ENCODE peak calls at places on chromosomes 11 and 22, in eight cellular contexts. One of them, this sample, is unnamed.

GRCh38 chr11:121699801-121700200 is 247.0 kb upstream of the SORL1-AS1 start:
- DNase-seq in fibroblast of lung: no peak
- DNase-seq in HEK293T: no peak
- DNase-seq in RWPE1: no peak
- DNase-seq in activated naive CD8-positive, alpha-beta T cell treated with anti-CD3 and anti-CD28 coated beads for 36 hours: no peak
- DNase-seq in stromal cell of bone marrow: no peak
- DNase-seq in AG04449: no peak
- DNase-seq in hepatic stellate cell: no peak
- DNase-seq in this sample: no peak

GRCh38 chr11:7098235-7098832 is 9.5 kb downstream of the RBMXL2 start:
- DNase-seq in AG04449: no peak
- DNase-seq in HEK293T: peak
- DNase-seq in stromal cell of bone marrow: peak
- DNase-seq in RWPE1: peak
- DNase-seq in fibroblast of lung: peak
- DNase-seq in activated naive CD8-positive, alpha-beta T cell treated with anti-CD3 and anti-CD28 coated beads for 36 hours: no peak
- DNase-seq in hepatic stellate cell: peak
- DNase-seq in this sample: peak

GRCh38 chr22:46378499-46379300 is 43.2 kb downstream of the TRMU start:
- DNase-seq in activated naive CD8-positive, alpha-beta T cell treated with anti-CD3 and anti-CD28 coated beads for 36 hours: no peak
- DNase-seq in HEK293T: no peak
- DNase-seq in RWPE1: no peak
- DNase-seq in stromal cell of bone marrow: no peak
- DNase-seq in AG04449: no peak
- DNase-seq in fibroblast of lung: no peak
- DNase-seq in hepatic stellate cell: no peak
- DNase-seq in this sample: no peak

GRCh38 chr22:47059076-47059475 is 296.6 kb downstream of the TBC1D22A start:
- DNase-seq in activated naive CD8-positive, alpha-beta T cell treated with anti-CD3 and anti-CD28 coated beads for 36 hours: no peak
- DNase-seq in fibroblast of lung: no peak
- DNase-seq in AG04449: no peak
- DNase-seq in hepatic stellate cell: no peak
- DNase-seq in RWPE1: no peak
- DNase-seq in HEK293T: no peak
- DNase-seq in stromal cell of bone marrow: no peak
- DNase-seq in this sample: no peak

GRCh38 chr11:78196661-78197091 is 8.0 kb downstream of the USP35 start:
- DNase-seq in activated naive CD8-positive, alpha-beta T cell treated with anti-CD3 and anti-CD28 coated beads for 36 hours: no peak
- DNase-seq in HEK293T: no peak
- DNase-seq in hepatic stellate cell: no peak
- DNase-seq in AG04449: no peak
- DNase-seq in fibroblast of lung: no peak
- DNase-seq in stromal cell of bone marrow: no peak
- DNase-seq in RWPE1: no peak
- DNase-seq in this sample: no peak

GRCh38 chr11:35265755-35266454 is 126.9 kb downstream of the CD44 start:
- DNase-seq in fibroblast of lung: no peak
- DNase-seq in hepatic stellate cell: no peak
- DNase-seq in RWPE1: no peak
- DNase-seq in stromal cell of bone marrow: no peak
- DNase-seq in HEK293T: no peak
- DNase-seq in AG04449: no peak
- DNase-seq in activated naive CD8-positive, alpha-beta T cell treated with anti-CD3 and anti-CD28 coated beads for 36 hours: no peak
- DNase-seq in this sample: peak

GRCh38 chr11:47148903-47149535 is 27.7 kb downstream of the ARFGAP2 start:
- DNase-seq in stromal cell of bone marrow: no peak
- DNase-seq in AG04449: no peak
- DNase-seq in activated naive CD8-positive, alpha-beta T cell treated with anti-CD3 and anti-CD28 coated beads for 36 hours: no peak
- DNase-seq in fibroblast of lung: peak
- DNase-seq in RWPE1: no peak
- DNase-seq in hepatic stellate cell: no peak
- DNase-seq in HEK293T: no peak
- DNase-seq in this sample: no peak

GRCh38 chr11:122668562-122669090 is 13.1 kb downstream of the UBASH3B start:
- DNase-seq in HEK293T: no peak
- DNase-seq in fibroblast of lung: peak
- DNase-seq in activated naive CD8-positive, alpha-beta T cell treated with anti-CD3 and anti-CD28 coated beads for 36 hours: no peak
- DNase-seq in AG04449: no peak
- DNase-seq in RWPE1: peak
- DNase-seq in hepatic stellate cell: peak
- DNase-seq in stromal cell of bone marrow: peak
- DNase-seq in this sample: peak

GRCh38 chr11:66247295-66247694 is 21.1 kb upstream of the RAB1B start:
- DNase-seq in activated naive CD8-positive, alpha-beta T cell treated with anti-CD3 and anti-CD28 coated beads for 36 hours: no peak
- DNase-seq in stromal cell of bone marrow: no peak
- DNase-seq in HEK293T: no peak
- DNase-seq in hepatic stellate cell: no peak
- DNase-seq in AG04449: no peak
- DNase-seq in fibroblast of lung: no peak
- DNase-seq in RWPE1: no peak
- DNase-seq in this sample: no peak

GRCh38 chr22:42519544-42520237 is at the start of gene RRP7A:
- DNase-seq in RWPE1: peak
- DNase-seq in HEK293T: peak
- DNase-seq in stromal cell of bone marrow: peak
- DNase-seq in fibroblast of lung: peak
- DNase-seq in activated naive CD8-positive, alpha-beta T cell treated with anti-CD3 and anti-CD28 coated beads for 36 hours: peak
- DNase-seq in hepatic stellate cell: peak
- DNase-seq in AG04449: no peak
- DNase-seq in this sample: peak

GRCh38 chr11:29019960-29020683 is 911.9 kb downstream of the METTL15 start:
- DNase-seq in stromal cell of bone marrow: no peak
- DNase-seq in HEK293T: no peak
- DNase-seq in fibroblast of lung: peak
- DNase-seq in activated naive CD8-positive, alpha-beta T cell treated with anti-CD3 and anti-CD28 coated beads for 36 hours: no peak
- DNase-seq in RWPE1: peak
- DNase-seq in hepatic stellate cell: peak
- DNase-seq in AG04449: no peak
- DNase-seq in this sample: peak

GRCh38 chr22:49483281-49483905 is 344.3 kb downstream of the BRD1 start:
- DNase-seq in RWPE1: no peak
- DNase-seq in stromal cell of bone marrow: no peak
- DNase-seq in HEK293T: no peak
- DNase-seq in fibroblast of lung: no peak
- DNase-seq in activated naive CD8-positive, alpha-beta T cell treated with anti-CD3 and anti-CD28 coated beads for 36 hours: no peak
- DNase-seq in hepatic stellate cell: no peak
- DNase-seq in AG04449: no peak
- DNase-seq in this sample: no peak

GRCh38 chr11:68327586-68328370 is 15.4 kb downstream of the LRP5 start:
- DNase-seq in hepatic stellate cell: no peak
- DNase-seq in fibroblast of lung: no peak
- DNase-seq in stromal cell of bone marrow: no peak
- DNase-seq in AG04449: no peak
- DNase-seq in RWPE1: no peak
- DNase-seq in HEK293T: no peak
- DNase-seq in activated naive CD8-positive, alpha-beta T cell treated with anti-CD3 and anti-CD28 coated beads for 36 hours: no peak
- DNase-seq in this sample: no peak

GRCh38 chr22:38513063-38513462 is 7.0 kb upstream of the DDX17 start:
- DNase-seq in fibroblast of lung: no peak
- DNase-seq in HEK293T: peak
- DNase-seq in RWPE1: no peak
- DNase-seq in hepatic stellate cell: no peak
- DNase-seq in AG04449: no peak
- DNase-seq in stromal cell of bone marrow: no peak
- DNase-seq in activated naive CD8-positive, alpha-beta T cell treated with anti-CD3 and anti-CD28 coated beads for 36 hours: peak
- DNase-seq in this sample: no peak

GRCh38 chr11:76166314-76166713 is 40.0 kb downstream of the WNT11 start:
- DNase-seq in activated naive CD8-positive, alpha-beta T cell treated with anti-CD3 and anti-CD28 coated beads for 36 hours: peak
- DNase-seq in RWPE1: no peak
- DNase-seq in AG04449: no peak
- DNase-seq in fibroblast of lung: no peak
- DNase-seq in HEK293T: no peak
- DNase-seq in hepatic stellate cell: no peak
- DNase-seq in stromal cell of bone marrow: no peak
- DNase-seq in this sample: no peak

GRCh38 chr11:130449996-130450419 is 1.6 kb downstream of the ADAMTS15 start:
- DNase-seq in stromal cell of bone marrow: peak
- DNase-seq in activated naive CD8-positive, alpha-beta T cell treated with anti-CD3 and anti-CD28 coated beads for 36 hours: no peak
- DNase-seq in HEK293T: no peak
- DNase-seq in RWPE1: no peak
- DNase-seq in AG04449: no peak
- DNase-seq in fibroblast of lung: peak
- DNase-seq in hepatic stellate cell: peak
- DNase-seq in this sample: peak

GRCh38 chr22:37024339-37025157 is 5.0 kb downstream of the MPST start:
- DNase-seq in HEK293T: no peak
- DNase-seq in RWPE1: no peak
- DNase-seq in hepatic stellate cell: no peak
- DNase-seq in activated naive CD8-positive, alpha-beta T cell treated with anti-CD3 and anti-CD28 coated beads for 36 hours: no peak
- DNase-seq in fibroblast of lung: no peak
- DNase-seq in stromal cell of bone marrow: no peak
- DNase-seq in AG04449: no peak
- DNase-seq in this sample: no peak

GRCh38 chr11:38814670-38815069 is 2216.6 kb upstream of the RAG2 start:
- DNase-seq in hepatic stellate cell: no peak
- DNase-seq in stromal cell of bone marrow: no peak
- DNase-seq in AG04449: peak
- DNase-seq in fibroblast of lung: no peak
- DNase-seq in HEK293T: no peak
- DNase-seq in RWPE1: peak
- DNase-seq in activated naive CD8-positive, alpha-beta T cell treated with anti-CD3 and anti-CD28 coated beads for 36 hours: no peak
- DNase-seq in this sample: no peak

GRCh38 chr11:5689551-5689983 is at the start of gene TRIM22:
- DNase-seq in activated naive CD8-positive, alpha-beta T cell treated with anti-CD3 and anti-CD28 coated beads for 36 hours: peak
- DNase-seq in stromal cell of bone marrow: peak
- DNase-seq in fibroblast of lung: peak
- DNase-seq in AG04449: peak
- DNase-seq in hepatic stellate cell: peak
- DNase-seq in HEK293T: no peak
- DNase-seq in RWPE1: peak
- DNase-seq in this sample: peak

GRCh38 chr22:35719212-35719869 is 1.7 kb downstream of the APOL5 start:
- DNase-seq in stromal cell of bone marrow: no peak
- DNase-seq in HEK293T: no peak
- DNase-seq in RWPE1: no peak
- DNase-seq in fibroblast of lung: no peak
- DNase-seq in hepatic stellate cell: no peak
- DNase-seq in AG04449: no peak
- DNase-seq in activated naive CD8-positive, alpha-beta T cell treated with anti-CD3 and anti-CD28 coated beads for 36 hours: no peak
- DNase-seq in this sample: no peak

GRCh38 chr22:23511627-23512347 is 68.3 kb downstream of the IGLL1 start:
- DNase-seq in stromal cell of bone marrow: no peak
- DNase-seq in HEK293T: no peak
- DNase-seq in AG04449: no peak
- DNase-seq in fibroblast of lung: no peak
- DNase-seq in hepatic stellate cell: no peak
- DNase-seq in RWPE1: no peak
- DNase-seq in activated naive CD8-positive, alpha-beta T cell treated with anti-CD3 and anti-CD28 coated beads for 36 hours: no peak
- DNase-seq in this sample: no peak